ENCODE peak calls at places on chromosomes 7 and 10, in ten cellular contexts. U is neural progenitor cell; Z is activated CD4-positive, CD25-positive, alpha-beta regulatory T cell treated with anti-CD3 and anti-CD28 coated beads, Interleukin-2, amount 50 U/mL, for 72 hours; V is C1 segment of cervical spinal cord; G is kidney glomerular epithelial cell; W is activated naive CD4-positive, alpha-beta T cell treated with anti-CD3 and anti-CD28 coated beads, Interleukin-2, amount 50 U/mL, for 16 hours; P is Calu3; I is foreskin fibroblast; F is PC-3; O is AG09309. E is an unnamed sample.

GRCh38 chr7:27424749-27425148 is 182.1 kb downstream of the EVX1 start:
- DNase-seq in U (no peak), Z (no peak), V (no peak), G (no peak), W (no peak), P (no peak), I (no peak), F (peak), O (no peak), E (no peak)

GRCh38 chr10:51430506-51430905 is 268.9 kb downstream of the CSTF2T start:
- DNase-seq in U (no peak), Z (no peak), V (no peak), G (no peak), W (no peak), P (no peak), I (no peak), F (no peak), O (no peak), E (no peak)

GRCh38 chr10:118840071-118840775 is 85.5 kb upstream of the CACUL1 start:
- DNase-seq in U (no peak), Z (peak), V (no peak), G (no peak), W (peak), P (peak), I (no peak), F (peak), O (no peak), E (no peak)

GRCh38 chr7:138338361-138338760 is 121.7 kb upstream of the TRIM24 start:
- DNase-seq in U (no peak), Z (no peak), V (no peak), G (peak), W (no peak), P (no peak), I (no peak), F (peak), O (no peak), E (no peak)

GRCh38 chr7:39560398-39560797 is 5.8 kb upstream of the YAE1 start:
- DNase-seq in U (no peak), Z (no peak), V (no peak), G (no peak), W (no peak), P (no peak), I (peak), F (peak), O (no peak), E (no peak)

GRCh38 chr7:34208878-34209621 is 303.7 kb downstream of the BMPER start:
- DNase-seq in U (no peak), Z (no peak), V (peak), G (no peak), W (no peak), P (no peak), I (peak), F (no peak), O (no peak), E (no peak)

GRCh38 chr7:20298486-20298901 is 32.2 kb upstream of the ITGB8 start:
- DNase-seq in U (no peak), Z (no peak), V (no peak), G (no peak), W (no peak), P (no peak), I (no peak), F (no peak), O (no peak), E (no peak)

GRCh38 chr10:113053091-113053490 is 103.0 kb downstream of the TCF7L2 start:
- DNase-seq in U (no peak), Z (no peak), V (no peak), G (no peak), W (no peak), P (no peak), I (no peak), F (no peak), O (no peak), E (no peak)

GRCh38 chr7:54995631-54996340 is 23.0 kb upstream of the EGFR start:
- DNase-seq in U (no peak), Z (no peak), V (no peak), G (peak), W (no peak), P (peak), I (peak), F (peak), O (peak), E (no peak)

GRCh38 chr10:97067716-97068391 is 117.9 kb downstream of the SLIT1 start:
- DNase-seq in U (peak), Z (no peak), V (no peak), G (no peak), W (no peak), P (no peak), I (no peak), F (no peak), O (no peak), E (no peak)

GRCh38 chr7:46928719-46929118 is 653.2 kb downstream of the TNS3 start:
- DNase-seq in U (no peak), Z (no peak), V (no peak), G (no peak), W (no peak), P (no peak), I (no peak), F (no peak), O (no peak), E (no peak)

GRCh38 chr7:41567350-41568114 is 135.4 kb downstream of the INHBA start:
- DNase-seq in U (no peak), Z (no peak), V (no peak), G (no peak), W (no peak), P (no peak), I (peak), F (peak), O (no peak), E (no peak)

E was measured in amniotic stem cell.